ENCODE peak calls at places on chromosomes 2 and 18, in ten cellular contexts. Z, N, M, O, Y, B, G, E, R and W are unnamed samples.

GRCh38 chr2:151826737-151827157 is 1.5 kb downstream of the ARL5A start:
- DNase-seq in Z (no peak), N (no peak), M (peak; percentile 10), O (no peak), Y (no peak), B (no peak), G (no peak), E (no peak), R (no peak), W (no peak)

GRCh38 chr2:170817999-170818293 is 1.3 kb downstream of the GAD1 start:
- DNase-seq in Z (no peak), N (peak; percentile 53), M (no peak), O (no peak), Y (no peak), B (no peak), G (no peak), E (no peak), R (no peak), W (peak; percentile 67)

GRCh38 chr2:232576995-232577394 is 26.5 kb downstream of the EIF4E2 start:
- DNase-seq in Z (no peak), N (no peak), M (no peak), O (no peak), Y (no peak), B (no peak), G (no peak), E (peak; percentile 43), R (no peak), W (no peak)

GRCh38 chr2:73700111-73700510 is 37.0 kb downstream of the TPRKB start:
- DNase-seq in Z (no peak), N (no peak), M (no peak), O (no peak), Y (no peak), B (no peak), G (no peak), E (peak; percentile 9), R (no peak), W (no peak)

GRCh38 chr2:197097578-197098366 is 171.3 kb upstream of the PGAP1 start:
- DNase-seq in Z (no peak), N (no peak), M (peak; percentile 29), O (no peak), Y (no peak), B (peak; percentile 71), G (no peak), E (peak; percentile 67), R (no peak), W (no peak)

GRCh38 chr2:230170532-230170931 is 49.3 kb downstream of the SP110 start:
- DNase-seq in Z (peak; percentile 16), N (no peak), M (no peak), O (no peak), Y (no peak), B (no peak), G (no peak), E (no peak), R (no peak), W (no peak)

GRCh38 chr2:206296128-206296527 is 21.7 kb downstream of the ZDBF2 start:
- DNase-seq in Z (no peak), N (no peak), M (peak; percentile 67), O (no peak), Y (no peak), B (no peak), G (no peak), E (peak; percentile 34), R (no peak), W (no peak)

GRCh38 chr2:137118140-137118539 is 352.8 kb downstream of the THSD7B start:
- DNase-seq in Z (no peak), N (no peak), M (no peak), O (no peak), Y (peak; percentile 15), B (no peak), G (no peak), E (peak; percentile 1), R (no peak), W (no peak)

GRCh38 chr2:52117299-52117698 is 1085.4 kb upstream of the NRXN1 start:
- DNase-seq in Z (peak; percentile 33), N (no peak), M (peak; percentile 79), O (no peak), Y (no peak), B (no peak), G (no peak), E (peak; percentile 10), R (no peak), W (no peak)

GRCh38 chr18:41745166-41746049 is 209.6 kb upstream of the PIK3C3 start:
- DNase-seq in Z (peak; percentile 53), N (peak; percentile 66), M (peak; percentile 64), O (no peak), Y (no peak), B (peak; percentile 45), G (peak; percentile 59), E (peak; percentile 23), R (peak; percentile 70), W (peak; percentile 72)

GRCh38 chr2:3236300-3236699 is 141.3 kb downstream of the EIPR1 start:
- DNase-seq in Z (no peak), N (no peak), M (peak; percentile 24), O (no peak), Y (no peak), B (no peak), G (no peak), E (no peak), R (no peak), W (no peak)

GRCh38 chr2:62224976-62225375 is 29.1 kb downstream of the B3GNT2 start:
- DNase-seq in Z (no peak), N (no peak), M (no peak), O (no peak), Y (no peak), B (no peak), G (no peak), E (no peak), R (no peak), W (no peak)

GRCh38 chr18:57095884-57096283 is 51.0 kb upstream of the BOD1L2 start:
- DNase-seq in Z (no peak), N (no peak), M (no peak), O (no peak), Y (no peak), B (no peak), G (peak; percentile 63), E (peak; percentile 4), R (peak; percentile 27), W (no peak)

GRCh38 chr18:58148954-58149471 is 105.0 kb downstream of the NEDD4L start:
- DNase-seq in Z (no peak), N (no peak), M (no peak), O (no peak), Y (no peak), B (no peak), G (no peak), E (no peak), R (no peak), W (no peak)

GRCh38 chr2:19538411-19538963 is 180.1 kb upstream of the OSR1 start:
- DNase-seq in Z (peak; percentile 80), N (no peak), M (peak; percentile 98), O (no peak), Y (peak; percentile 47), B (no peak), G (no peak), E (peak; percentile 74), R (no peak), W (no peak)

GRCh38 chr18:6929370-6930102 is 188.1 kb downstream of the LAMA1 start:
- DNase-seq in Z (peak; percentile 54), N (no peak), M (no peak), O (no peak), Y (no peak), B (no peak), G (no peak), E (no peak), R (no peak), W (no peak)

GRCh38 chr18:76817888-76818611 is 4.3 kb upstream of the ZNF236 start:
- DNase-seq in Z (no peak), N (no peak), M (no peak), O (no peak), Y (no peak), B (no peak), G (no peak), E (no peak), R (no peak), W (no peak)

GRCh38 chr18:77711096-77711495 is 461.4 kb downstream of the GALR1 start:
- DNase-seq in Z (no peak), N (no peak), M (peak; percentile 6), O (no peak), Y (no peak), B (no peak), G (no peak), E (no peak), R (no peak), W (no peak)

GRCh38 chr2:29706171-29706690 is 215.2 kb downstream of the ALK start:
- DNase-seq in Z (no peak), N (peak; percentile 55), M (no peak), O (no peak), Y (no peak), B (no peak), G (no peak), E (no peak), R (no peak), W (no peak)

GRCh38 chr18:21110667-21111350 is 804 bp downstream of the ROCK1 start:
- DNase-seq in Z (no peak), N (peak; percentile 21), M (peak; percentile 36), O (no peak), Y (no peak), B (peak; percentile 68), G (peak; percentile 41), E (no peak), R (peak; percentile 45), W (peak; percentile 61)

GRCh38 chr18:79502785-79503184 is 107.1 kb downstream of the NFATC1 start:
- DNase-seq in Z (no peak), N (no peak), M (no peak), O (no peak), Y (no peak), B (no peak), G (no peak), E (no peak), R (no peak), W (no peak)

GRCh38 chr2:202115385-202116060 is 42.5 kb downstream of the KIAA2012 start:
- DNase-seq in Z (no peak), N (no peak), M (peak; percentile 53), O (no peak), Y (peak; percentile 64), B (no peak), G (no peak), E (peak; percentile 56), R (no peak), W (no peak)

GRCh38 chr2:158239271-158239670 is 137.6 kb downstream of the UPP2 start:
- DNase-seq in Z (no peak), N (no peak), M (no peak), O (no peak), Y (no peak), B (no peak), G (no peak), E (no peak), R (no peak), W (no peak)